ENCODE peak calls at places on chromosomes 12 and 14, in five cellular contexts. One of them, this sample, is unnamed.

GRCh38 chr14:35229495-35230089 is 62.6 kb upstream of the PSMA6 start:
- DNase-seq in SK-N-SH: peak; percentile 46
- DNase-seq in HCT116: no peak
- DNase-seq in GM12878: no peak
- DNase-seq in K562: peak; percentile 14
- DNase-seq in this sample: peak; percentile 31

GRCh38 chr12:51661199-51661598 is 70.2 kb downstream of the SCN8A start:
- DNase-seq in GM12878: no peak
- DNase-seq in K562: no peak
- DNase-seq in HCT116: no peak
- DNase-seq in SK-N-SH: no peak
- DNase-seq in this sample: no peak

GRCh38 chr12:69024907-69025306 is 91.9 kb upstream of the CPM start:
- DNase-seq in SK-N-SH: no peak
- DNase-seq in HCT116: no peak
- DNase-seq in K562: no peak
- DNase-seq in GM12878: no peak
- DNase-seq in this sample: no peak

GRCh38 chr14:98612434-98613200 is 659.4 kb downstream of the BCL11B start:
- DNase-seq in HCT116: no peak
- DNase-seq in SK-N-SH: no peak
- DNase-seq in K562: no peak
- DNase-seq in GM12878: no peak
- DNase-seq in this sample: no peak

GRCh38 chr14:50714452-50715073 is 46.5 kb upstream of the SAV1 start:
- DNase-seq in HCT116: peak; percentile 16
- DNase-seq in SK-N-SH: peak; percentile 29
- DNase-seq in K562: peak; percentile 9
- DNase-seq in GM12878: no peak
- DNase-seq in this sample: peak; percentile 60

GRCh38 chr14:71688576-71688975 is 243.7 kb upstream of the RGS6 start:
- DNase-seq in K562: no peak
- DNase-seq in GM12878: no peak
- DNase-seq in SK-N-SH: no peak
- DNase-seq in HCT116: no peak
- DNase-seq in this sample: peak; percentile 65

GRCh38 chr14:104998801-104999200 is 13.2 kb downstream of the CLBA1 start:
- DNase-seq in K562: no peak
- DNase-seq in SK-N-SH: no peak
- DNase-seq in HCT116: no peak
- DNase-seq in GM12878: no peak
- DNase-seq in this sample: no peak

GRCh38 chr12:93122089-93122488 is 193.0 kb upstream of the EEA1 start:
- DNase-seq in GM12878: no peak
- DNase-seq in HCT116: no peak
- DNase-seq in SK-N-SH: no peak
- DNase-seq in K562: no peak
- DNase-seq in this sample: no peak

GRCh38 chr12:24021164-24021502 is 71.7 kb upstream of the SOX5 start:
- DNase-seq in HCT116: no peak
- DNase-seq in K562: no peak
- DNase-seq in GM12878: no peak
- DNase-seq in SK-N-SH: no peak
- DNase-seq in this sample: no peak

GRCh38 chr12:82144505-82144904 is 213.7 kb downstream of the CCDC59 start:
- DNase-seq in HCT116: peak; percentile 2
- DNase-seq in K562: peak; percentile 18
- DNase-seq in SK-N-SH: no peak
- DNase-seq in GM12878: no peak
- DNase-seq in this sample: no peak

GRCh38 chr12:3088251-3088650 is 11.1 kb downstream of the TSPAN9 start:
- DNase-seq in SK-N-SH: no peak
- DNase-seq in K562: no peak
- DNase-seq in GM12878: no peak
- DNase-seq in HCT116: no peak
- DNase-seq in this sample: no peak

GRCh38 chr14:68794130-68794855 is 1.4 kb upstream of the ZFP36L1 start:
- DNase-seq in SK-N-SH: peak; percentile 60
- DNase-seq in GM12878: no peak
- DNase-seq in K562: no peak
- DNase-seq in HCT116: no peak
- DNase-seq in this sample: peak; percentile 78

GRCh38 chr12:52645120-52645761 is 6.8 kb downstream of the KRT2 start:
- DNase-seq in HCT116: no peak
- DNase-seq in GM12878: no peak
- DNase-seq in SK-N-SH: no peak
- DNase-seq in K562: peak; percentile 41
- DNase-seq in this sample: no peak

GRCh38 chr12:124518051-124518932 is 49.1 kb downstream of the NCOR2 start:
- DNase-seq in GM12878: no peak
- DNase-seq in K562: no peak
- DNase-seq in HCT116: peak; percentile 56
- DNase-seq in SK-N-SH: peak; percentile 90
- DNase-seq in this sample: peak; percentile 99

GRCh38 chr12:113174461-113175384 is 10.6 kb downstream of the DDX54 start:
- DNase-seq in HCT116: no peak
- DNase-seq in K562: peak; percentile 73
- DNase-seq in GM12878: no peak
- DNase-seq in SK-N-SH: peak; percentile 91
- DNase-seq in this sample: peak; percentile 76

GRCh38 chr14:52767058-52767833 is 24.2 kb downstream of the GNPNAT1 start:
- DNase-seq in K562: no peak
- DNase-seq in HCT116: no peak
- DNase-seq in SK-N-SH: no peak
- DNase-seq in GM12878: no peak
- DNase-seq in this sample: no peak

GRCh38 chr12:24172031-24172772 is 222.7 kb upstream of the SOX5 start:
- DNase-seq in SK-N-SH: no peak
- DNase-seq in GM12878: peak; percentile 71
- DNase-seq in HCT116: no peak
- DNase-seq in K562: no peak
- DNase-seq in this sample: peak; percentile 15

GRCh38 chr14:73759183-73759713 is 45.1 kb upstream of the PNMA1 start:
- DNase-seq in K562: peak; percentile 72
- DNase-seq in HCT116: no peak
- DNase-seq in SK-N-SH: peak; percentile 83
- DNase-seq in GM12878: no peak
- DNase-seq in this sample: peak; percentile 64

GRCh38 chr14:65847065-65847847 is 434.7 kb downstream of the FUT8 start:
- DNase-seq in SK-N-SH: no peak
- DNase-seq in HCT116: no peak
- DNase-seq in GM12878: peak; percentile 23
- DNase-seq in K562: no peak
- DNase-seq in this sample: no peak

GRCh38 chr14:62209287-62209899 is 447.2 kb downstream of the SNAPC1 start:
- DNase-seq in HCT116: no peak
- DNase-seq in GM12878: no peak
- DNase-seq in K562: no peak
- DNase-seq in SK-N-SH: no peak
- DNase-seq in this sample: no peak

GRCh38 chr12:86052921-86053320 is 178.8 kb downstream of the NTS start:
- DNase-seq in GM12878: no peak
- DNase-seq in HCT116: no peak
- DNase-seq in SK-N-SH: no peak
- DNase-seq in K562: no peak
- DNase-seq in this sample: peak; percentile 40

GRCh38 chr12:93734784-93735183 is 57.6 kb downstream of the CRADD start:
- DNase-seq in K562: no peak
- DNase-seq in SK-N-SH: no peak
- DNase-seq in HCT116: no peak
- DNase-seq in GM12878: no peak
- DNase-seq in this sample: no peak

GRCh38 chr12:131087302-131087818 is 133.7 kb downstream of the ADGRD1 start:
- DNase-seq in HCT116: no peak
- DNase-seq in SK-N-SH: no peak
- DNase-seq in GM12878: no peak
- DNase-seq in K562: no peak
- DNase-seq in this sample: no peak

GRCh38 chr12:18580286-18580685 is 157.5 kb downstream of the PLCZ1 start:
- DNase-seq in K562: no peak
- DNase-seq in SK-N-SH: no peak
- DNase-seq in HCT116: no peak
- DNase-seq in GM12878: no peak
- DNase-seq in this sample: no peak

GRCh38 chr14:22432348-22432976 is 156.6 kb downstream of the DAD1 start:
- DNase-seq in K562: no peak
- DNase-seq in GM12878: no peak
- DNase-seq in SK-N-SH: no peak
- DNase-seq in HCT116: peak; percentile 13
- DNase-seq in this sample: no peak

GRCh38 chr14:100122481-100123215 is 36.8 kb downstream of the DEGS2 start:
- DNase-seq in SK-N-SH: no peak
- DNase-seq in HCT116: no peak
- DNase-seq in GM12878: no peak
- DNase-seq in K562: no peak
- DNase-seq in this sample: no peak

GRCh38 chr14:93527076-93527692 is 96.4 kb downstream of the UNC79 start:
- DNase-seq in HCT116: no peak
- DNase-seq in SK-N-SH: no peak
- DNase-seq in K562: no peak
- DNase-seq in GM12878: no peak
- DNase-seq in this sample: no peak

GRCh38 chr14:93522221-93522620 is 91.5 kb downstream of the UNC79 start:
- DNase-seq in K562: no peak
- DNase-seq in HCT116: no peak
- DNase-seq in SK-N-SH: no peak
- DNase-seq in GM12878: no peak
- DNase-seq in this sample: no peak

GRCh38 chr14:93520053-93520607 is 89.4 kb downstream of the UNC79 start:
- DNase-seq in SK-N-SH: no peak
- DNase-seq in K562: no peak
- DNase-seq in HCT116: no peak
- DNase-seq in GM12878: no peak
- DNase-seq in this sample: no peak

GRCh38 chr14:93528884-93529558 is 98.3 kb downstream of the UNC79 start:
- DNase-seq in SK-N-SH: peak; percentile 13
- DNase-seq in HCT116: no peak
- DNase-seq in K562: no peak
- DNase-seq in GM12878: no peak
- DNase-seq in this sample: no peak

GRCh38 chr14:93525691-93526451 is 95.1 kb downstream of the UNC79 start:
- DNase-seq in GM12878: no peak
- DNase-seq in HCT116: no peak
- DNase-seq in K562: no peak
- DNase-seq in SK-N-SH: no peak
- DNase-seq in this sample: no peak
- TF ChIP-seq JUND in GM12878: no peak
- TF ChIP-seq JUND in HCT116: no peak
- TF ChIP-seq JUND in K562: no peak
- TF ChIP-seq JUND in SK-N-SH: no peak
- TF ChIP-seq JUND in this sample: no peak

GRCh38 chr14:53953002-53953827 is 3.4 kb downstream of the BMP4 start:
- DNase-seq in HCT116: no peak
- DNase-seq in GM12878: no peak
- DNase-seq in K562: peak; percentile 23
- DNase-seq in SK-N-SH: peak; percentile 75
- DNase-seq in this sample: peak; percentile 90
- TF ChIP-seq JUND in HCT116: no peak
- TF ChIP-seq JUND in GM12878: no peak
- TF ChIP-seq JUND in K562: no peak
- TF ChIP-seq JUND in SK-N-SH: no peak
- TF ChIP-seq JUND in this sample: no peak

DNA sequence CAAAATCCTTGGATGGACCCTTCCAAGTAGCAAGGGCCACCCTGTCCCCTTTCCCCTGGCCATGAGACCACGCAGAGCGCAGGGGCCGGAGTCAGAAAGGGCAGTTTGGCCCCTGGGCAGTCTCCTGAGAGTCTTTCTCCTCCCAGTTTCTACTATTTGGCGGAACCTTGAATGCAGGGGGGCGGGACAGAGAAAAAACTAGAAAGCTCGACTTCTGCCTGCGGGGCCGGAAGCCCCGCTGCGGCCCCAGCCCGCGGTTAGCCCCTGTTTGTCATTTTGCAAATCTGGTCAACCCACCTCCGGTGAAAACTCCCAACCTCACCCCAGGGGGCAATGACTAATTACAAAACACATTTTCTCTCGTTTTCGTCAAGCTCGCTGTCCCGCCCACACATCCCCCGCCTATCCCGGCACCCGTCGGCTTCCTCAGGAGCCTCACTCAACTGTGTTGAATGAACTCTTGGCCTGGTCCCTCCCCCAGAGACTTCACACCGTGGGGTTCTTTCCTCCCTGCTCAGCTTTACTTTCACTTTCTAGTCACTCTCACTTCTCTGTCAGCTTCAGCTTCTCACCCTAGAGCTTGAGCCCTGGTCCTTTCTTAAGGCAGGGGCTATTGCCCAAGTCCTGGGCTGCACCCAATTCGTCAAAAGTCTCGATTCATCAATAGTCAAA is 66.7 kb downstream of the IRF2BPL start:
- DNase-seq in SK-N-SH: no peak
- DNase-seq in K562: peak; percentile 75
- DNase-seq in GM12878: peak; percentile 100
- DNase-seq in HCT116: peak; percentile 98
- DNase-seq in this sample: peak; percentile 84
- TF ChIP-seq JUND in SK-N-SH: no peak
- TF ChIP-seq JUND in K562: peak; percentile 52
- TF ChIP-seq JUND in GM12878: peak; percentile 90
- TF ChIP-seq JUND in HCT116: no peak
- TF ChIP-seq JUND in this sample: no peak

GRCh38 chr12:45170456-45171042 is 45.3 kb upstream of the ANO6 start:
- DNase-seq in HCT116: peak; percentile 62
- DNase-seq in GM12878: peak; percentile 26
- DNase-seq in SK-N-SH: peak; percentile 67
- DNase-seq in K562: peak; percentile 76
- DNase-seq in this sample: peak; percentile 56
- TF ChIP-seq JUND in HCT116: no peak
- TF ChIP-seq JUND in GM12878: no peak
- TF ChIP-seq JUND in SK-N-SH: no peak
- TF ChIP-seq JUND in K562: no peak
- TF ChIP-seq JUND in this sample: no peak

GRCh38 chr12:4143909-4144308 is 129.7 kb upstream of the CCND2 start:
- DNase-seq in SK-N-SH: no peak
- DNase-seq in K562: no peak
- DNase-seq in HCT116: peak; percentile 37
- DNase-seq in GM12878: no peak
- DNase-seq in this sample: peak; percentile 9
- TF ChIP-seq JUND in SK-N-SH: no peak
- TF ChIP-seq JUND in K562: no peak
- TF ChIP-seq JUND in HCT116: no peak
- TF ChIP-seq JUND in GM12878: no peak
- TF ChIP-seq JUND in this sample: no peak

DNA sequence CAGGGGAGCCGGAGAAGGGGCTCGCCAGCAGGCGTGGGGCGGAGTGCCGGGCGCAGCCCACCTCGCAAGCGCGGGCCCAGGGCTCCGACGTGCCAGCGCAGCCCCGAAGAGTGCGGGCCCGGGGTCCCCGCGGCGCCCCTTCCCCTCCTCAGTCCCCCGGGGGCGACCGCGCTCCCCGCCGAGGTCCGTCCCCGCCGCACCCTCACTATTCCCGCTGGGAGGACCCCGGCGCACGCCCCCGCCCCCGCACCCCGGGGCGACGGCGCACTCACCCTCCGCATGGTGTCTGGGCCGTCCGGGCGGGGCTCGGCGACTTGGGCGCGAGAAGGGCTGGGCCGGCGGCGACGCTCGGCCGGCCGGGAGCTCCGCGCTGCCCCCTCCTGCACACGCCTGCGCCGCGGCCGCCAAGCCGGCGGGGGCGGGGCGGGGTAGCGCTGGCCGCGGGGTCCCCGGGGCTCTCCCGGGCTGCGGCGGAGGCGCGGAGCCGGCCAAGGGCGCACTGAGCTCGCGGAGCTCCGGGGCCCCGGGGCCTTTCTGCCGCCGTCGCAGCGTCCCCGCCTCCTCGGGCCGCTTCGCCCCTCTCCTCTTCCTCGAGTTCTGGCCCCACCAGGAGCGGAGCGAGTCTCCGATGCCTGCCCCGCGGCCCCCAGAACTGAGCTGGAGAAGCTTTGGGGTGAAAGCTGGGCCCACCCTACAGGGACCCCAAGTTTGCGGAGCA is 130.0 kb downstream of the NDUFA12 start:
- DNase-seq in HCT116: no peak
- DNase-seq in SK-N-SH: peak; percentile 89
- DNase-seq in GM12878: no peak
- DNase-seq in K562: peak; percentile 25
- DNase-seq in this sample: no peak
- TF ChIP-seq JUND in HCT116: no peak
- TF ChIP-seq JUND in SK-N-SH: no peak
- TF ChIP-seq JUND in GM12878: no peak
- TF ChIP-seq JUND in K562: no peak
- TF ChIP-seq JUND in this sample: no peak